ENCODE peak calls at places on chromosome 1, in five cellular contexts. U is GM04503, T is dorsolateral prefrontal cortex, K is Calu3, Z is BJ. W is an unnamed sample.
A peak's percentile ranks its signal among the peaks of the same experiment; 100 is the strongest.

GRCh38 chr1:163082971-163083370 is 13.8 kb downstream of the RGS4 start:
- DNase-seq in Z (no peak), K (no peak), U (no peak), T (no peak), W (no peak)

GRCh38 chr1:101081496-101082282 is 56.1 kb upstream of the DPH5 start:
- DNase-seq in Z (no peak), T (no peak), U (no peak), K (no peak), W (no peak)

GRCh38 chr1:41775961-41776585 is 142.6 kb downstream of the HIVEP3 start:
- DNase-seq in U (no peak), T (no peak), K (no peak), Z (no peak), W (no peak)

GRCh38 chr1:33392639-33393038 is 38.3 kb downstream of the PHC2 start:
- DNase-seq in Z (no peak), T (no peak), U (no peak), K (no peak), W (no peak)

GRCh38 chr1:77543822-77544448 is 138.5 kb downstream of the ZZZ3 start:
- DNase-seq in T (no peak), U (no peak), Z (no peak), K (no peak), W (no peak)

GRCh38 chr1:243287652-243288051 is 31.8 kb downstream of the SDCCAG8 start:
- DNase-seq in T (no peak), Z (peak; percentile 55), U (peak; percentile 50), K (no peak), W (peak; percentile 48)

GRCh38 chr1:63643926-63644325 is 50.7 kb downstream of the PGM1 start:
- DNase-seq in K (peak; percentile 59), U (no peak), T (no peak), Z (no peak), W (no peak)

GRCh38 chr1:230430499-230430898 is 4.4 kb upstream of the PGBD5 start:
- DNase-seq in K (no peak), U (no peak), Z (no peak), T (no peak), W (no peak)

GRCh38 chr1:88079036-88079435 is 605.0 kb upstream of the PKN2 start:
- DNase-seq in U (no peak), Z (no peak), K (no peak), T (no peak), W (no peak)

W was measured in GM04504.